ENCODE peak calls at places on chromosomes 16 and 17, in ten cellular contexts. One of them, this sample, is unnamed.

GRCh38 chr17:45288825-45289224 is 26.9 kb upstream of the SPATA32 start:
- DNase-seq in transverse colon: no peak
- DNase-seq in spleen: no peak
- DNase-seq in endothelial cell of umbilical vein: no peak
- DNase-seq in stomach: peak; percentile 81
- DNase-seq in adrenal gland: peak; percentile 13
- DNase-seq in body of pancreas: peak; percentile 66
- DNase-seq in prostate gland: peak; percentile 68
- DNase-seq in A549: no peak
- DNase-seq in breast epithelium: peak; percentile 44
- DNase-seq in this sample: no peak

GRCh38 chr17:74499992-74500391 is 31.3 kb downstream of the CD300LB start:
- DNase-seq in transverse colon: no peak
- DNase-seq in stomach: no peak
- DNase-seq in breast epithelium: no peak
- DNase-seq in prostate gland: no peak
- DNase-seq in spleen: no peak
- DNase-seq in endothelial cell of umbilical vein: no peak
- DNase-seq in adrenal gland: no peak
- DNase-seq in A549: no peak
- DNase-seq in body of pancreas: no peak
- DNase-seq in this sample: no peak

GRCh38 chr16:16124974-16125373 is 98.3 kb downstream of the ABCC6 start:
- DNase-seq in endothelial cell of umbilical vein: no peak
- DNase-seq in transverse colon: no peak
- DNase-seq in prostate gland: no peak
- DNase-seq in breast epithelium: no peak
- DNase-seq in adrenal gland: no peak
- DNase-seq in spleen: no peak
- DNase-seq in A549: no peak
- DNase-seq in body of pancreas: no peak
- DNase-seq in stomach: no peak
- DNase-seq in this sample: no peak

GRCh38 chr17:78428025-78428575 is 49.7 kb downstream of the PGS1 start:
- DNase-seq in endothelial cell of umbilical vein: no peak
- DNase-seq in adrenal gland: no peak
- DNase-seq in prostate gland: no peak
- DNase-seq in stomach: no peak
- DNase-seq in spleen: no peak
- DNase-seq in body of pancreas: no peak
- DNase-seq in A549: no peak
- DNase-seq in transverse colon: no peak
- DNase-seq in breast epithelium: no peak
- DNase-seq in this sample: no peak

GRCh38 chr17:78708510-78708973 is 73.5 kb downstream of the CYTH1 start:
- DNase-seq in prostate gland: peak; percentile 49
- DNase-seq in endothelial cell of umbilical vein: peak; percentile 72
- DNase-seq in A549: peak; percentile 92
- DNase-seq in body of pancreas: peak; percentile 82
- DNase-seq in adrenal gland: peak; percentile 81
- DNase-seq in transverse colon: peak; percentile 70
- DNase-seq in spleen: peak; percentile 88
- DNase-seq in stomach: peak; percentile 72
- DNase-seq in breast epithelium: no peak
- DNase-seq in this sample: peak; percentile 73

GRCh38 chr17:40606548-40607353 is 40.9 kb downstream of the SMARCE1 start:
- DNase-seq in spleen: no peak
- DNase-seq in breast epithelium: no peak
- DNase-seq in prostate gland: no peak
- DNase-seq in transverse colon: no peak
- DNase-seq in endothelial cell of umbilical vein: no peak
- DNase-seq in stomach: no peak
- DNase-seq in body of pancreas: no peak
- DNase-seq in adrenal gland: no peak
- DNase-seq in A549: no peak
- DNase-seq in this sample: no peak

GRCh38 chr17:49715717-49716279 is 8.0 kb upstream of the SLC35B1 start:
- DNase-seq in stomach: no peak
- DNase-seq in spleen: no peak
- DNase-seq in breast epithelium: no peak
- DNase-seq in A549: no peak
- DNase-seq in body of pancreas: peak; percentile 47
- DNase-seq in transverse colon: no peak
- DNase-seq in endothelial cell of umbilical vein: no peak
- DNase-seq in adrenal gland: no peak
- DNase-seq in prostate gland: no peak
- DNase-seq in this sample: no peak

GRCh38 chr17:78915872-78916632 is 9.1 kb downstream of the TIMP2 start:
- DNase-seq in adrenal gland: peak; percentile 78
- DNase-seq in transverse colon: peak; percentile 55
- DNase-seq in body of pancreas: peak; percentile 66
- DNase-seq in spleen: peak; percentile 88
- DNase-seq in stomach: peak; percentile 42
- DNase-seq in prostate gland: no peak
- DNase-seq in breast epithelium: no peak
- DNase-seq in A549: peak; percentile 74
- DNase-seq in endothelial cell of umbilical vein: peak; percentile 46
- DNase-seq in this sample: peak; percentile 78

GRCh38 chr16:83245061-83245460 is 562.7 kb upstream of the HSBP1 start:
- DNase-seq in breast epithelium: no peak
- DNase-seq in A549: no peak
- DNase-seq in stomach: no peak
- DNase-seq in prostate gland: no peak
- DNase-seq in transverse colon: no peak
- DNase-seq in adrenal gland: no peak
- DNase-seq in spleen: no peak
- DNase-seq in body of pancreas: no peak
- DNase-seq in endothelial cell of umbilical vein: no peak
- DNase-seq in this sample: no peak

GRCh38 chr16:12903325-12904040 is 2.1 kb downstream of the SHISA9 start:
- DNase-seq in adrenal gland: no peak
- DNase-seq in body of pancreas: no peak
- DNase-seq in A549: no peak
- DNase-seq in breast epithelium: no peak
- DNase-seq in endothelial cell of umbilical vein: no peak
- DNase-seq in prostate gland: no peak
- DNase-seq in transverse colon: no peak
- DNase-seq in spleen: no peak
- DNase-seq in stomach: no peak
- DNase-seq in this sample: no peak

GRCh38 chr16:25110392-25110947 is 1.1 kb upstream of the LCMT1 start:
- DNase-seq in body of pancreas: no peak
- DNase-seq in breast epithelium: no peak
- DNase-seq in A549: peak; percentile 40
- DNase-seq in transverse colon: peak; percentile 24
- DNase-seq in endothelial cell of umbilical vein: no peak
- DNase-seq in stomach: no peak
- DNase-seq in adrenal gland: no peak
- DNase-seq in prostate gland: no peak
- DNase-seq in spleen: no peak
- DNase-seq in this sample: no peak

GRCh38 chr16:75379911-75380847 is 53.1 kb downstream of the CFDP1 start:
- DNase-seq in body of pancreas: peak; percentile 20
- DNase-seq in A549: no peak
- DNase-seq in transverse colon: peak; percentile 44
- DNase-seq in breast epithelium: no peak
- DNase-seq in stomach: no peak
- DNase-seq in endothelial cell of umbilical vein: peak; percentile 17
- DNase-seq in prostate gland: no peak
- DNase-seq in spleen: no peak
- DNase-seq in adrenal gland: no peak
- DNase-seq in this sample: no peak

GRCh38 chr16:6888536-6888935 is 444.1 kb upstream of the RBFOX1 start:
- DNase-seq in transverse colon: no peak
- DNase-seq in spleen: no peak
- DNase-seq in stomach: no peak
- DNase-seq in A549: no peak
- DNase-seq in adrenal gland: no peak
- DNase-seq in endothelial cell of umbilical vein: no peak
- DNase-seq in body of pancreas: no peak
- DNase-seq in breast epithelium: no peak
- DNase-seq in prostate gland: no peak
- DNase-seq in this sample: no peak

DNA sequence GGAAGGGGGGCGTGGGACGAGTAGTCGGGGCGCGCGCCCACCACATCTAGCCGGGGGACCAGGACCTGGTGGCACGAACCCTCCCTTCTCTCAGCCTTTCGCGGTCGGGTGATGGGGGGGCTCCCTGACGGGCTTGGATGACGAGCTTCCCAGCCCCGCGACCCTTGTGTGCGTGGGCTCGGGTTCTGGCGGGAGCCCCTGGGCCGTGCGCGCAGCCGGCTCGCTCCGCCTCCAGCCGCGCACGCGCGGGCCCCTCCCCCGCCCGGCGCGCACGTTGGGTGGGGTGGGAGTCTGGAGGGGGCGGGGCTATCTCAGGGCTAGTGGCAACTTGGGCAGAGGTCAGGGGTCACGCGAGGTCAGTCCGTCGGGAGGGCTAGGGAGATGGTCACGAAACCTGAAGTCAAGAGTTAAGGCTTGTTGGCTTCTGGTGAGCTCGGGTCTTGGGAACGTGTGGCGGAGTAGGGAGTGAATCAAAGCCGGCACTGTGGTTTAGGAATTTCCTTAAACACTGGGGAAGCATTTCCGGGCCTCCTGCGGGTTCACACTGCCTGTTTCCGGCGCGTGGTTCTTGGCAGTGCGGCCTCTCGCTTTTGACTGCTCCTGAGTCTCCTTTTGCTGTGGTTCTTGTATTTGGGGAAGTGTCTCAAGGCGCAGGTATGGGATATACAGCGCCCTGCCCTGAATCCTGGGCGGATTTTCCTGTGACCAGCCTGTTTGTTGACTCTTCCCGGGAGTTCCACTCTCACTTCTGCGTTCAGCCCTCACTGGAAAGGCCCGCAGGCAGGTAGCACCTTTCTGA is at the start of gene SRCAP:
- DNase-seq in body of pancreas: peak; percentile 87
- DNase-seq in prostate gland: peak; percentile 71
- DNase-seq in stomach: peak; percentile 87
- DNase-seq in adrenal gland: peak; percentile 81
- DNase-seq in transverse colon: peak; percentile 91
- DNase-seq in A549: peak; percentile 87
- DNase-seq in endothelial cell of umbilical vein: peak; percentile 88
- DNase-seq in spleen: peak; percentile 95
- DNase-seq in breast epithelium: peak; percentile 75
- DNase-seq in this sample: peak; percentile 81
- TF ChIP-seq POLR2A in body of pancreas: no peak
- TF ChIP-seq POLR2A in prostate gland: peak; percentile 21
- TF ChIP-seq POLR2A in stomach: no peak
- TF ChIP-seq POLR2A in adrenal gland: peak; percentile 23
- TF ChIP-seq POLR2A in transverse colon: no peak
- TF ChIP-seq POLR2A in A549: peak; percentile 63
- TF ChIP-seq POLR2A in endothelial cell of umbilical vein: peak; percentile 54
- TF ChIP-seq POLR2A in spleen: no peak
- TF ChIP-seq POLR2A in breast epithelium: no peak
- TF ChIP-seq POLR2A in this sample: peak; percentile 7

DNA sequence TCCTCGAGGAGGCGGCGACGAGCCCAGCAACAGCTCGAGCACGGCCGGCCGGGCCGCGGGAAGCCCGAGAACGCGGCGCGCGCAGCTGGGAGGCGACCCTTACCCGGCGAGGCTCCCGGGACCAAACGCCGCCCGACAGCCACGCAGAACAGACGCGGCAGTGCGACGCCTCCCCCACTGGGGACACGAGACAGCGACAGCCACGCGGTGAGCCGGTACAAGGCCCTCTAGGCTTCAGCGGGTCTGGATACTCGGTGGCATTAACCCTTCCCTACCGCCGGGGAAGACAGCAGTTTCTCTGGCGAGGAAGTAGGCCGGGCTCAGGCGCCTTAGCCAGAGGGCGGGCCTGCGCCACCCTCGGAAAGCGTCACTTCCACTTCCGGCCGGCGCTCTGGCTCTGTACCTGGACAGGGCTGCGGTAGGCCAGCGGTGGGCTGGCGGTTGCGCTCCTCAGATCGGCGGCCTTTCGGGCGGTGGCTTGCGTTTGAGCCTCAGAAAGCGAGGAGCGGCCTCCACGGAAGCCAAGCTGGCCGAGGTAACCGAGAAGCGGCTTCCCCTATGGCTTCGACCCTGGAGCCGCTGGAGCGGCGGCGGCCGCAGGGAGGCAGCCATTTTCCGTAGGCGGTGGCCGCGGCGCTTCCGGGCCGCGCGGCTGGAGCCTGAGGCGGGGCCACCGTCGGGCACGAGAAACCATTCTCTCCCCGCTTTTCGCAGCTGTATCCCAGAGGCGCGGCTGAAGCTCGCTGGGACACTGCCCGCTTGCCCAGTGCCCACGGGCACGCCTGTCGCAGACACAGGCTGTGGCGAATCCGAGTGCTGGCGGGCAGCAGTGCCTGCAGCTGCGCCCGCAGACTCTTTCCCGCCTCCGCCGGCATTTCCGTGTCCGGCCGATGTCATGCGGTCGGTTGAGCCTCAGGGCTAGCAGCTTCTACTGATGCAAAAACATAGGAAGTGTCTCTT is at the start of the genes TIGD7 and ZNF75A:
- DNase-seq in body of pancreas: peak; percentile 85
- DNase-seq in spleen: peak; percentile 97
- DNase-seq in adrenal gland: peak; percentile 83
- DNase-seq in stomach: peak; percentile 83
- DNase-seq in transverse colon: peak; percentile 87
- DNase-seq in endothelial cell of umbilical vein: peak; percentile 92
- DNase-seq in A549: peak; percentile 95
- DNase-seq in prostate gland: peak; percentile 82
- DNase-seq in breast epithelium: peak; percentile 71
- DNase-seq in this sample: peak; percentile 89
- TF ChIP-seq POLR2A in body of pancreas: peak; percentile 90
- TF ChIP-seq POLR2A in spleen: peak; percentile 45
- TF ChIP-seq POLR2A in adrenal gland: peak; percentile 81
- TF ChIP-seq POLR2A in stomach: peak; percentile 23
- TF ChIP-seq POLR2A in transverse colon: peak; percentile 89
- TF ChIP-seq POLR2A in endothelial cell of umbilical vein: peak; percentile 97
- TF ChIP-seq POLR2A in A549: peak; percentile 77
- TF ChIP-seq POLR2A in prostate gland: peak; percentile 57
- TF ChIP-seq POLR2A in breast epithelium: peak; percentile 88
- TF ChIP-seq POLR2A in this sample: peak; percentile 78

DNA sequence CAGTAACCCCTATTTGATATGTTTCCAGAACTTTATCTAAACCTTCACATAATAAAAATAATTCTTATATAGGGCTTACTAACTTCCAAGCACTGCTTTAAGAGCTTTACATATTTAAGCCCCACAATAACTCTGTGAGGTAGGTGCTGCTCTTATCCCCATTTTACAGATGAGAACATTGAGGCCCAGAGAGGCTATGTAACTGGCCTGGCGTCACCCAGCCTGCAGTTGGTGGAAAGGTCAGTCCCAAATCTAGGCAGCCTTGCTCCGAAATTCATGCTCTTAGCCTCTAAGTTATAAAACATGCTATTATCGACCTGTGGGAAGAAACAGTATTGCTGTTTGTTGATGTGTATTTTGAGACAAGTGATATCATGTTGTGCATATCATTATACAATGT is 9.0 kb downstream of the NLRC5 start:
- DNase-seq in adrenal gland: no peak
- DNase-seq in transverse colon: no peak
- DNase-seq in breast epithelium: no peak
- DNase-seq in stomach: no peak
- DNase-seq in body of pancreas: no peak
- DNase-seq in spleen: no peak
- DNase-seq in prostate gland: no peak
- DNase-seq in endothelial cell of umbilical vein: no peak
- DNase-seq in A549: no peak
- DNase-seq in this sample: no peak
- TF ChIP-seq POLR2A in adrenal gland: no peak
- TF ChIP-seq POLR2A in transverse colon: no peak
- TF ChIP-seq POLR2A in breast epithelium: no peak
- TF ChIP-seq POLR2A in stomach: no peak
- TF ChIP-seq POLR2A in body of pancreas: no peak
- TF ChIP-seq POLR2A in spleen: no peak
- TF ChIP-seq POLR2A in prostate gland: no peak
- TF ChIP-seq POLR2A in endothelial cell of umbilical vein: no peak
- TF ChIP-seq POLR2A in A549: no peak
- TF ChIP-seq POLR2A in this sample: no peak

GRCh38 chr17:76527430-76528111 is 9.9 kb downstream of the CYGB start:
- DNase-seq in stomach: peak; percentile 60
- DNase-seq in breast epithelium: no peak
- DNase-seq in A549: no peak
- DNase-seq in body of pancreas: peak; percentile 39
- DNase-seq in spleen: peak; percentile 95
- DNase-seq in transverse colon: peak; percentile 77
- DNase-seq in adrenal gland: peak; percentile 49
- DNase-seq in prostate gland: no peak
- DNase-seq in endothelial cell of umbilical vein: peak; percentile 66
- DNase-seq in this sample: no peak
- TF ChIP-seq POLR2A in stomach: no peak
- TF ChIP-seq POLR2A in breast epithelium: no peak
- TF ChIP-seq POLR2A in A549: no peak
- TF ChIP-seq POLR2A in body of pancreas: no peak
- TF ChIP-seq POLR2A in spleen: no peak
- TF ChIP-seq POLR2A in transverse colon: peak; percentile 27
- TF ChIP-seq POLR2A in adrenal gland: no peak
- TF ChIP-seq POLR2A in prostate gland: no peak
- TF ChIP-seq POLR2A in endothelial cell of umbilical vein: no peak
- TF ChIP-seq POLR2A in this sample: no peak

This sample was measured in H54.